ENCODE peak calls at places on chromosomes 12 and 14, in four cellular contexts. I is CD8-positive, alpha-beta memory T cell; G is central memory CD8-positive, alpha-beta T cell; Y is effector memory CD8-positive, alpha-beta T cell. E is an unnamed sample.

GRCh38 chr14:28779416-28779941 is 12.9 kb downstream of the FOXG1 start:
- DNase-seq in I (no peak), G (no peak), Y (no peak), E (no peak)

GRCh38 chr14:96574633-96575191 is 72.5 kb downstream of the PAPOLA start:
- DNase-seq in I (no peak), G (no peak), Y (no peak), E (no peak)

GRCh38 chr12:2268478-2269286 is 215.9 kb downstream of the CACNA1C start:
- DNase-seq in I (no peak), Y (no peak), G (no peak), E (no peak)

GRCh38 chr14:92958373-92959188 is 35.6 kb downstream of the CHGA start:
- DNase-seq in G (no peak), I (no peak), Y (no peak), E (no peak)

GRCh38 chr14:61564623-61565091 is 130.7 kb upstream of the HIF1A start:
- DNase-seq in G (no peak), I (no peak), Y (no peak), E (no peak)

GRCh38 chr14:95533391-95533821 is 1.4 kb upstream of the GLRX5 start:
- DNase-seq in Y (no peak), G (no peak), I (no peak), E (no peak)

GRCh38 chr14:72559227-72559626 is 334.7 kb downstream of the DPF3 start:
- DNase-seq in I (no peak), Y (no peak), G (no peak), E (no peak)

GRCh38 chr14:106564058-106564643 is 1037.8 kb downstream of the TMEM121 start:
- DNase-seq in Y (peak; percentile 67), G (peak; percentile 53), I (peak; percentile 38), E (peak; percentile 20)

GRCh38 chr12:6030081-6030480 is 85.0 kb upstream of the ANO2 start:
- DNase-seq in Y (no peak), G (no peak), I (no peak), E (no peak)

GRCh38 chr14:104677506-104678332 is 11.7 kb upstream of the INF2 start:
- DNase-seq in I (peak; percentile 48), G (no peak), Y (peak; percentile 36), E (no peak)

GRCh38 chr14:104753528-104754212 is 723 bp downstream of the SIVA1 start:
- DNase-seq in Y (no peak), I (no peak), G (no peak), E (no peak)

GRCh38 chr12:5568325-5568981 is 136.5 kb downstream of the NTF3 start:
- DNase-seq in I (no peak), G (no peak), Y (no peak), E (no peak)

GRCh38 chr12:86233126-86233525 is 23.1 kb downstream of the MGAT4C start:
- DNase-seq in Y (no peak), G (no peak), I (no peak), E (no peak)

GRCh38 chr12:21607701-21608100 is 3.1 kb upstream of the GYS2 start:
- DNase-seq in I (no peak), G (no peak), Y (no peak), E (no peak)

GRCh38 chr12:120262852-120263724 is 2.4 kb downstream of the PXN start:
- DNase-seq in I (no peak), Y (no peak), G (no peak), E (no peak)

GRCh38 chr14:72182773-72183432 is 250.7 kb downstream of the RGS6 start:
- DNase-seq in I (no peak), G (no peak), Y (no peak), E (no peak)

GRCh38 chr12:126510630-126511029 is 1445.4 kb downstream of the AACS start:
- DNase-seq in I (no peak), G (no peak), Y (no peak), E (no peak)

E was measured in GM18507.